ENCODE peak calls at places on chromosomes 6 and 20, in eight cellular contexts. One of them, this sample, is unnamed.

GRCh38 chr20:38452880-38453624 is 17.9 kb upstream of the SNHG17 start:
- DNase-seq in T-helper 2 cell treated with Interferon-gamma antibody and Interleukin-4, amounts not matched to agents 5 μg/mL and 100 μg/mL, for 36 hours: no peak
- DNase-seq in endodermal cell: no peak
- DNase-seq in left cardiac atrium: peak; percentile 55
- DNase-seq in astrocyte of the cerebellum: peak; percentile 11
- DNase-seq in memory B cell: no peak
- DNase-seq in activated CD8-positive, alpha-beta memory T cell treated with anti-CD3 and anti-CD28 coated beads, Interleukin-2, amount 10 ng/mL, durations not matched to agents 7 days and 5 days: no peak
- DNase-seq in EH: peak; percentile 65
- DNase-seq in this sample: no peak

GRCh38 chr20:56487216-56487615 is 18.8 kb downstream of the RTF2 start:
- DNase-seq in activated CD8-positive, alpha-beta memory T cell treated with anti-CD3 and anti-CD28 coated beads, Interleukin-2, amount 10 ng/mL, durations not matched to agents 7 days and 5 days: no peak
- DNase-seq in left cardiac atrium: no peak
- DNase-seq in endodermal cell: no peak
- DNase-seq in astrocyte of the cerebellum: no peak
- DNase-seq in EH: no peak
- DNase-seq in memory B cell: no peak
- DNase-seq in T-helper 2 cell treated with Interferon-gamma antibody and Interleukin-4, amounts not matched to agents 5 μg/mL and 100 μg/mL, for 36 hours: no peak
- DNase-seq in this sample: no peak

GRCh38 chr6:74851598-74851997 is 354.3 kb downstream of the COL12A1 start:
- DNase-seq in left cardiac atrium: no peak
- DNase-seq in T-helper 2 cell treated with Interferon-gamma antibody and Interleukin-4, amounts not matched to agents 5 μg/mL and 100 μg/mL, for 36 hours: no peak
- DNase-seq in memory B cell: no peak
- DNase-seq in activated CD8-positive, alpha-beta memory T cell treated with anti-CD3 and anti-CD28 coated beads, Interleukin-2, amount 10 ng/mL, durations not matched to agents 7 days and 5 days: no peak
- DNase-seq in endodermal cell: no peak
- DNase-seq in astrocyte of the cerebellum: no peak
- DNase-seq in EH: peak; percentile 51
- DNase-seq in this sample: no peak

GRCh38 chr6:91341473-91341872 is 754.6 kb upstream of the MAP3K7 start:
- DNase-seq in astrocyte of the cerebellum: no peak
- DNase-seq in activated CD8-positive, alpha-beta memory T cell treated with anti-CD3 and anti-CD28 coated beads, Interleukin-2, amount 10 ng/mL, durations not matched to agents 7 days and 5 days: no peak
- DNase-seq in endodermal cell: no peak
- DNase-seq in left cardiac atrium: no peak
- DNase-seq in memory B cell: no peak
- DNase-seq in EH: no peak
- DNase-seq in T-helper 2 cell treated with Interferon-gamma antibody and Interleukin-4, amounts not matched to agents 5 μg/mL and 100 μg/mL, for 36 hours: no peak
- DNase-seq in this sample: no peak

GRCh38 chr6:17091122-17091521 is 10.7 kb upstream of the STMND1 start:
- DNase-seq in memory B cell: no peak
- DNase-seq in astrocyte of the cerebellum: no peak
- DNase-seq in endodermal cell: no peak
- DNase-seq in EH: peak; percentile 45
- DNase-seq in left cardiac atrium: no peak
- DNase-seq in activated CD8-positive, alpha-beta memory T cell treated with anti-CD3 and anti-CD28 coated beads, Interleukin-2, amount 10 ng/mL, durations not matched to agents 7 days and 5 days: no peak
- DNase-seq in T-helper 2 cell treated with Interferon-gamma antibody and Interleukin-4, amounts not matched to agents 5 μg/mL and 100 μg/mL, for 36 hours: no peak
- DNase-seq in this sample: no peak

GRCh38 chr6:3869284-3869631 is 20.1 kb downstream of the FAM50B start:
- DNase-seq in T-helper 2 cell treated with Interferon-gamma antibody and Interleukin-4, amounts not matched to agents 5 μg/mL and 100 μg/mL, for 36 hours: no peak
- DNase-seq in memory B cell: no peak
- DNase-seq in astrocyte of the cerebellum: no peak
- DNase-seq in left cardiac atrium: no peak
- DNase-seq in EH: no peak
- DNase-seq in endodermal cell: no peak
- DNase-seq in activated CD8-positive, alpha-beta memory T cell treated with anti-CD3 and anti-CD28 coated beads, Interleukin-2, amount 10 ng/mL, durations not matched to agents 7 days and 5 days: peak; percentile 21
- DNase-seq in this sample: no peak

GRCh38 chr6:156727715-156728385 is 49.3 kb upstream of the ARID1B start:
- DNase-seq in astrocyte of the cerebellum: no peak
- DNase-seq in activated CD8-positive, alpha-beta memory T cell treated with anti-CD3 and anti-CD28 coated beads, Interleukin-2, amount 10 ng/mL, durations not matched to agents 7 days and 5 days: no peak
- DNase-seq in EH: no peak
- DNase-seq in endodermal cell: no peak
- DNase-seq in T-helper 2 cell treated with Interferon-gamma antibody and Interleukin-4, amounts not matched to agents 5 μg/mL and 100 μg/mL, for 36 hours: no peak
- DNase-seq in memory B cell: no peak
- DNase-seq in left cardiac atrium: no peak
- DNase-seq in this sample: no peak

GRCh38 chr6:52116605-52116948 is 29.2 kb upstream of the PKHD1 start:
- DNase-seq in left cardiac atrium: no peak
- DNase-seq in memory B cell: no peak
- DNase-seq in T-helper 2 cell treated with Interferon-gamma antibody and Interleukin-4, amounts not matched to agents 5 μg/mL and 100 μg/mL, for 36 hours: no peak
- DNase-seq in astrocyte of the cerebellum: no peak
- DNase-seq in endodermal cell: no peak
- DNase-seq in EH: no peak
- DNase-seq in activated CD8-positive, alpha-beta memory T cell treated with anti-CD3 and anti-CD28 coated beads, Interleukin-2, amount 10 ng/mL, durations not matched to agents 7 days and 5 days: no peak
- DNase-seq in this sample: no peak

GRCh38 chr6:99426454-99426762 is 1.3 kb upstream of the PNISR start:
- DNase-seq in endodermal cell: no peak
- DNase-seq in activated CD8-positive, alpha-beta memory T cell treated with anti-CD3 and anti-CD28 coated beads, Interleukin-2, amount 10 ng/mL, durations not matched to agents 7 days and 5 days: no peak
- DNase-seq in T-helper 2 cell treated with Interferon-gamma antibody and Interleukin-4, amounts not matched to agents 5 μg/mL and 100 μg/mL, for 36 hours: no peak
- DNase-seq in left cardiac atrium: no peak
- DNase-seq in EH: no peak
- DNase-seq in memory B cell: no peak
- DNase-seq in astrocyte of the cerebellum: no peak
- DNase-seq in this sample: no peak

GRCh38 chr6:8437813-8438212 is 2.5 kb upstream of the SLC35B3 start:
- DNase-seq in left cardiac atrium: no peak
- DNase-seq in endodermal cell: no peak
- DNase-seq in EH: no peak
- DNase-seq in memory B cell: no peak
- DNase-seq in T-helper 2 cell treated with Interferon-gamma antibody and Interleukin-4, amounts not matched to agents 5 μg/mL and 100 μg/mL, for 36 hours: no peak
- DNase-seq in activated CD8-positive, alpha-beta memory T cell treated with anti-CD3 and anti-CD28 coated beads, Interleukin-2, amount 10 ng/mL, durations not matched to agents 7 days and 5 days: no peak
- DNase-seq in astrocyte of the cerebellum: no peak
- DNase-seq in this sample: no peak

GRCh38 chr6:159451051-159451450 is 242.0 kb downstream of the SOD2 start:
- DNase-seq in astrocyte of the cerebellum: peak; percentile 13
- DNase-seq in endodermal cell: no peak
- DNase-seq in T-helper 2 cell treated with Interferon-gamma antibody and Interleukin-4, amounts not matched to agents 5 μg/mL and 100 μg/mL, for 36 hours: no peak
- DNase-seq in activated CD8-positive, alpha-beta memory T cell treated with anti-CD3 and anti-CD28 coated beads, Interleukin-2, amount 10 ng/mL, durations not matched to agents 7 days and 5 days: no peak
- DNase-seq in left cardiac atrium: no peak
- DNase-seq in memory B cell: no peak
- DNase-seq in EH: peak; percentile 45
- DNase-seq in this sample: no peak

GRCh38 chr6:46377209-46377608 is 114.0 kb downstream of the RCAN2 start:
- DNase-seq in EH: no peak
- DNase-seq in endodermal cell: no peak
- DNase-seq in activated CD8-positive, alpha-beta memory T cell treated with anti-CD3 and anti-CD28 coated beads, Interleukin-2, amount 10 ng/mL, durations not matched to agents 7 days and 5 days: no peak
- DNase-seq in memory B cell: no peak
- DNase-seq in left cardiac atrium: no peak
- DNase-seq in T-helper 2 cell treated with Interferon-gamma antibody and Interleukin-4, amounts not matched to agents 5 μg/mL and 100 μg/mL, for 36 hours: no peak
- DNase-seq in astrocyte of the cerebellum: no peak
- DNase-seq in this sample: peak; percentile 10

GRCh38 chr20:32585011-32585518 is at the start of gene NOL4L:
- DNase-seq in endodermal cell: peak; percentile 81
- DNase-seq in astrocyte of the cerebellum: no peak
- DNase-seq in EH: peak; percentile 48
- DNase-seq in activated CD8-positive, alpha-beta memory T cell treated with anti-CD3 and anti-CD28 coated beads, Interleukin-2, amount 10 ng/mL, durations not matched to agents 7 days and 5 days: no peak
- DNase-seq in memory B cell: no peak
- DNase-seq in T-helper 2 cell treated with Interferon-gamma antibody and Interleukin-4, amounts not matched to agents 5 μg/mL and 100 μg/mL, for 36 hours: peak; percentile 38
- DNase-seq in left cardiac atrium: peak; percentile 39
- DNase-seq in this sample: no peak

GRCh38 chr6:100751590-100751989 is 129.5 kb downstream of the ASCC3 start:
- DNase-seq in EH: no peak
- DNase-seq in astrocyte of the cerebellum: no peak
- DNase-seq in activated CD8-positive, alpha-beta memory T cell treated with anti-CD3 and anti-CD28 coated beads, Interleukin-2, amount 10 ng/mL, durations not matched to agents 7 days and 5 days: no peak
- DNase-seq in endodermal cell: no peak
- DNase-seq in T-helper 2 cell treated with Interferon-gamma antibody and Interleukin-4, amounts not matched to agents 5 μg/mL and 100 μg/mL, for 36 hours: no peak
- DNase-seq in left cardiac atrium: no peak
- DNase-seq in memory B cell: no peak
- DNase-seq in this sample: no peak

GRCh38 chr20:59022754-59023153 is 3.5 kb downstream of the TUBB1 start:
- DNase-seq in left cardiac atrium: no peak
- DNase-seq in T-helper 2 cell treated with Interferon-gamma antibody and Interleukin-4, amounts not matched to agents 5 μg/mL and 100 μg/mL, for 36 hours: no peak
- DNase-seq in endodermal cell: no peak
- DNase-seq in activated CD8-positive, alpha-beta memory T cell treated with anti-CD3 and anti-CD28 coated beads, Interleukin-2, amount 10 ng/mL, durations not matched to agents 7 days and 5 days: peak; percentile 28
- DNase-seq in EH: no peak
- DNase-seq in astrocyte of the cerebellum: no peak
- DNase-seq in memory B cell: no peak
- DNase-seq in this sample: no peak

GRCh38 chr6:2560903-2561698 is 189.6 kb downstream of the MYLK4 start:
- DNase-seq in astrocyte of the cerebellum: no peak
- DNase-seq in T-helper 2 cell treated with Interferon-gamma antibody and Interleukin-4, amounts not matched to agents 5 μg/mL and 100 μg/mL, for 36 hours: no peak
- DNase-seq in EH: no peak
- DNase-seq in endodermal cell: no peak
- DNase-seq in left cardiac atrium: no peak
- DNase-seq in activated CD8-positive, alpha-beta memory T cell treated with anti-CD3 and anti-CD28 coated beads, Interleukin-2, amount 10 ng/mL, durations not matched to agents 7 days and 5 days: no peak
- DNase-seq in memory B cell: no peak
- DNase-seq in this sample: no peak

GRCh38 chr20:14343658-14344057 is 6.2 kb upstream of the FLRT3 start:
- DNase-seq in activated CD8-positive, alpha-beta memory T cell treated with anti-CD3 and anti-CD28 coated beads, Interleukin-2, amount 10 ng/mL, durations not matched to agents 7 days and 5 days: no peak
- DNase-seq in T-helper 2 cell treated with Interferon-gamma antibody and Interleukin-4, amounts not matched to agents 5 μg/mL and 100 μg/mL, for 36 hours: no peak
- DNase-seq in memory B cell: no peak
- DNase-seq in endodermal cell: no peak
- DNase-seq in astrocyte of the cerebellum: no peak
- DNase-seq in EH: no peak
- DNase-seq in left cardiac atrium: no peak
- DNase-seq in this sample: no peak

GRCh38 chr6:26576929-26577719 is 19.6 kb upstream of the ABT1 start:
- DNase-seq in endodermal cell: peak; percentile 92
- DNase-seq in memory B cell: no peak
- DNase-seq in astrocyte of the cerebellum: no peak
- DNase-seq in activated CD8-positive, alpha-beta memory T cell treated with anti-CD3 and anti-CD28 coated beads, Interleukin-2, amount 10 ng/mL, durations not matched to agents 7 days and 5 days: peak; percentile 78
- DNase-seq in EH: peak; percentile 78
- DNase-seq in left cardiac atrium: no peak
- DNase-seq in T-helper 2 cell treated with Interferon-gamma antibody and Interleukin-4, amounts not matched to agents 5 μg/mL and 100 μg/mL, for 36 hours: peak; percentile 66
- DNase-seq in this sample: peak; percentile 60

GRCh38 chr6:52994789-52995078 is 350 bp downstream of the GSTA4 start:
- DNase-seq in T-helper 2 cell treated with Interferon-gamma antibody and Interleukin-4, amounts not matched to agents 5 μg/mL and 100 μg/mL, for 36 hours: no peak
- DNase-seq in activated CD8-positive, alpha-beta memory T cell treated with anti-CD3 and anti-CD28 coated beads, Interleukin-2, amount 10 ng/mL, durations not matched to agents 7 days and 5 days: peak; percentile 50
- DNase-seq in EH: no peak
- DNase-seq in left cardiac atrium: peak; percentile 47
- DNase-seq in memory B cell: no peak
- DNase-seq in endodermal cell: no peak
- DNase-seq in astrocyte of the cerebellum: no peak
- DNase-seq in this sample: no peak

GRCh38 chr6:26033132-26033941 is 53.9 kb upstream of the HFE start:
- DNase-seq in EH: peak; percentile 98
- DNase-seq in astrocyte of the cerebellum: peak; percentile 97
- DNase-seq in T-helper 2 cell treated with Interferon-gamma antibody and Interleukin-4, amounts not matched to agents 5 μg/mL and 100 μg/mL, for 36 hours: peak; percentile 79
- DNase-seq in left cardiac atrium: peak; percentile 62
- DNase-seq in activated CD8-positive, alpha-beta memory T cell treated with anti-CD3 and anti-CD28 coated beads, Interleukin-2, amount 10 ng/mL, durations not matched to agents 7 days and 5 days: peak; percentile 91
- DNase-seq in memory B cell: peak; percentile 67
- DNase-seq in endodermal cell: peak; percentile 87
- DNase-seq in this sample: peak; percentile 76

GRCh38 chr6:79544939-79545450 is 7.8 kb upstream of the LCA5 start:
- DNase-seq in T-helper 2 cell treated with Interferon-gamma antibody and Interleukin-4, amounts not matched to agents 5 μg/mL and 100 μg/mL, for 36 hours: no peak
- DNase-seq in endodermal cell: peak; percentile 93
- DNase-seq in left cardiac atrium: peak; percentile 79
- DNase-seq in memory B cell: no peak
- DNase-seq in activated CD8-positive, alpha-beta memory T cell treated with anti-CD3 and anti-CD28 coated beads, Interleukin-2, amount 10 ng/mL, durations not matched to agents 7 days and 5 days: no peak
- DNase-seq in astrocyte of the cerebellum: peak; percentile 98
- DNase-seq in EH: peak; percentile 98
- DNase-seq in this sample: peak; percentile 49

GRCh38 chr20:40488401-40488800 is 200.6 kb downstream of the MAFB start:
- DNase-seq in left cardiac atrium: no peak
- DNase-seq in endodermal cell: no peak
- DNase-seq in memory B cell: no peak
- DNase-seq in EH: no peak
- DNase-seq in astrocyte of the cerebellum: no peak
- DNase-seq in T-helper 2 cell treated with Interferon-gamma antibody and Interleukin-4, amounts not matched to agents 5 μg/mL and 100 μg/mL, for 36 hours: no peak
- DNase-seq in activated CD8-positive, alpha-beta memory T cell treated with anti-CD3 and anti-CD28 coated beads, Interleukin-2, amount 10 ng/mL, durations not matched to agents 7 days and 5 days: no peak
- DNase-seq in this sample: no peak

GRCh38 chr6:24990227-24990843 is 54.6 kb upstream of the RIPOR2 start:
- DNase-seq in memory B cell: no peak
- DNase-seq in EH: peak; percentile 81
- DNase-seq in left cardiac atrium: no peak
- DNase-seq in astrocyte of the cerebellum: no peak
- DNase-seq in endodermal cell: peak; percentile 2
- DNase-seq in activated CD8-positive, alpha-beta memory T cell treated with anti-CD3 and anti-CD28 coated beads, Interleukin-2, amount 10 ng/mL, durations not matched to agents 7 days and 5 days: no peak
- DNase-seq in T-helper 2 cell treated with Interferon-gamma antibody and Interleukin-4, amounts not matched to agents 5 μg/mL and 100 μg/mL, for 36 hours: no peak
- DNase-seq in this sample: no peak

GRCh38 chr6:34792605-34793500 is 970 bp downstream of the BLTP3A start:
- DNase-seq in T-helper 2 cell treated with Interferon-gamma antibody and Interleukin-4, amounts not matched to agents 5 μg/mL and 100 μg/mL, for 36 hours: peak; percentile 21
- DNase-seq in EH: peak; percentile 65
- DNase-seq in memory B cell: peak; percentile 15
- DNase-seq in left cardiac atrium: peak; percentile 28
- DNase-seq in astrocyte of the cerebellum: no peak
- DNase-seq in endodermal cell: peak; percentile 77
- DNase-seq in activated CD8-positive, alpha-beta memory T cell treated with anti-CD3 and anti-CD28 coated beads, Interleukin-2, amount 10 ng/mL, durations not matched to agents 7 days and 5 days: peak; percentile 44
- DNase-seq in this sample: peak; percentile 24

GRCh38 chr6:7617954-7618764 is 28.2 kb downstream of the SNRNP48 start:
- DNase-seq in left cardiac atrium: no peak
- DNase-seq in endodermal cell: no peak
- DNase-seq in memory B cell: no peak
- DNase-seq in EH: peak; percentile 85
- DNase-seq in astrocyte of the cerebellum: no peak
- DNase-seq in activated CD8-positive, alpha-beta memory T cell treated with anti-CD3 and anti-CD28 coated beads, Interleukin-2, amount 10 ng/mL, durations not matched to agents 7 days and 5 days: peak; percentile 44
- DNase-seq in T-helper 2 cell treated with Interferon-gamma antibody and Interleukin-4, amounts not matched to agents 5 μg/mL and 100 μg/mL, for 36 hours: peak; percentile 10
- DNase-seq in this sample: peak; percentile 38

GRCh38 chr6:154732824-154733609 is at the start of gene SCAF8:
- DNase-seq in activated CD8-positive, alpha-beta memory T cell treated with anti-CD3 and anti-CD28 coated beads, Interleukin-2, amount 10 ng/mL, durations not matched to agents 7 days and 5 days: peak; percentile 84
- DNase-seq in EH: peak; percentile 81
- DNase-seq in T-helper 2 cell treated with Interferon-gamma antibody and Interleukin-4, amounts not matched to agents 5 μg/mL and 100 μg/mL, for 36 hours: peak; percentile 87
- DNase-seq in memory B cell: peak; percentile 96
- DNase-seq in astrocyte of the cerebellum: peak; percentile 47
- DNase-seq in endodermal cell: peak; percentile 92
- DNase-seq in left cardiac atrium: peak; percentile 86
- DNase-seq in this sample: peak; percentile 82